ENCODE peak calls at places on chromosome 22, in six cellular contexts. F, Z, P, S, U and D are unnamed samples.

GRCh38 chr22:23762866-23763578 is at the start of gene C22orf15:
- DNase-seq in F (peak; percentile 85), Z (no peak), P (no peak), S (peak; percentile 27), U (no peak), D (peak; percentile 46)

GRCh38 chr22:49176956-49177355 is 650.7 kb downstream of the BRD1 start:
- DNase-seq in F (no peak), Z (no peak), P (no peak), S (no peak), U (no peak), D (no peak)

GRCh38 chr22:42202669-42203068 is 67.8 kb downstream of the TCF20 start:
- DNase-seq in F (peak; percentile 38), Z (no peak), P (no peak), S (peak; percentile 55), U (no peak), D (no peak)

GRCh38 chr22:37060801-37061610 is 9.5 kb downstream of the KCTD17 start:
- DNase-seq in F (no peak), Z (no peak), P (no peak), S (no peak), U (no peak), D (no peak)

GRCh38 chr22:23803001-23803819 is 16.4 kb downstream of the SMARCB1 start:
- DNase-seq in F (no peak), Z (no peak), P (no peak), S (no peak), U (no peak), D (no peak)

GRCh38 chr22:31302021-31302420 is 9.7 kb upstream of the PIK3IP1 start:
- DNase-seq in F (no peak), Z (no peak), P (no peak), S (no peak), U (no peak), D (no peak)

GRCh38 chr22:25492950-25493790 is 71.3 kb upstream of the GRK3 start:
- DNase-seq in F (no peak), Z (no peak), P (no peak), S (no peak), U (no peak), D (no peak)

GRCh38 chr22:42928969-42929837 is 72.1 kb upstream of the ARFGAP3 start:
- DNase-seq in F (no peak), Z (no peak), P (no peak), S (no peak), U (no peak), D (no peak)

GRCh38 chr22:37545703-37546435 is 14.4 kb upstream of the CDC42EP1 start:
- DNase-seq in F (peak; percentile 99), Z (peak; percentile 95), P (no peak), S (no peak), U (no peak), D (peak; percentile 87)

GRCh38 chr22:47696776-47697175 is 934.3 kb downstream of the TBC1D22A start:
- DNase-seq in F (no peak), Z (no peak), P (no peak), S (no peak), U (no peak), D (no peak)

GRCh38 chr22:37179126-37179470 is 8.9 kb downstream of the C1QTNF6 start:
- DNase-seq in F (no peak), Z (no peak), P (no peak), S (no peak), U (no peak), D (no peak)

GRCh38 chr22:17199131-17199731 is 20.0 kb downstream of the ADA2 start:
- DNase-seq in F (peak; percentile 78), Z (peak; percentile 80), P (no peak), S (no peak), U (no peak), D (no peak)

GRCh38 chr22:19466126-19466716 is 12.8 kb downstream of the UFD1 start:
- DNase-seq in F (no peak), Z (no peak), P (no peak), S (no peak), U (no peak), D (no peak)

GRCh38 chr22:19517171-19517500 is 7.1 kb downstream of the CLDN5 start:
- DNase-seq in F (no peak), Z (no peak), P (no peak), S (no peak), U (no peak), D (no peak)

GRCh38 chr22:32804036-32804435 is 2.5 kb downstream of the TIMP3 start:
- DNase-seq in F (peak; percentile 81), Z (no peak), P (no peak), S (no peak), U (no peak), D (peak; percentile 28)

GRCh38 chr22:38135133-38135706 is 24.7 kb upstream of the BAIAP2L2 start:
- DNase-seq in F (peak; percentile 94), Z (no peak), P (no peak), S (no peak), U (no peak), D (peak; percentile 80)

GRCh38 chr22:39800790-39801540 is 92.6 kb downstream of the ENTHD1 start:
- DNase-seq in F (no peak), Z (no peak), P (no peak), S (no peak), U (no peak), D (no peak)

GRCh38 chr22:20788627-20789344 is 14.9 kb downstream of the SERPIND1 start:
- DNase-seq in F (no peak), Z (no peak), P (no peak), S (no peak), U (no peak), D (no peak)

GRCh38 chr22:47019012-47019790 is 256.8 kb downstream of the TBC1D22A start:
- DNase-seq in F (no peak), Z (no peak), P (no peak), S (no peak), U (no peak), D (no peak)

GRCh38 chr22:43643362-43643761 is 168.7 kb downstream of the EFCAB6 start:
- DNase-seq in F (no peak), Z (no peak), P (no peak), S (no peak), U (no peak), D (no peak)

GRCh38 chr22:43891360-43892182 is at the start of gene PNPLA5:
- DNase-seq in F (no peak), Z (no peak), P (no peak), S (no peak), U (no peak), D (no peak)

GRCh38 chr22:44225812-44226211 is 45.1 kb downstream of the PARVG start:
- DNase-seq in F (no peak), Z (no peak), P (no peak), S (no peak), U (no peak), D (no peak)

GRCh38 chr22:25542231-25542630 is 22.2 kb upstream of the GRK3 start:
- DNase-seq in F (peak; percentile 49), Z (no peak), P (no peak), S (no peak), U (no peak), D (no peak)

GRCh38 chr22:41914611-41915034 is 251 bp downstream of the SHISA8 start:
- DNase-seq in F (no peak), Z (no peak), P (peak; percentile 45), S (no peak), U (no peak), D (no peak)

GRCh38 chr22:48491451-48491941 is 1336.2 kb downstream of the BRD1 start:
- DNase-seq in F (no peak), Z (no peak), P (no peak), S (no peak), U (no peak), D (no peak)

GRCh38 chr22:17792854-17793434 is 18.7 kb upstream of the BID start:
- DNase-seq in F (no peak), Z (no peak), P (no peak), S (no peak), U (no peak), D (no peak)

GRCh38 chr22:38843716-38844660 is at the start of gene NPTXR:
- DNase-seq in F (peak; percentile 56), Z (no peak), P (peak; percentile 81), S (peak; percentile 64), U (peak; percentile 27), D (no peak)

GRCh38 chr22:37880668-37881440 is 25.2 kb upstream of the MICALL1 start:
- DNase-seq in F (peak; percentile 65), Z (no peak), P (no peak), S (no peak), U (no peak), D (no peak)

GRCh38 chr22:44957267-44957905 is 52.4 kb downstream of the PHF21B start:
- DNase-seq in F (no peak), Z (no peak), P (peak; percentile 31), S (no peak), U (no peak), D (no peak)

GRCh38 chr22:47623740-47624103 is 861.3 kb downstream of the TBC1D22A start:
- DNase-seq in F (no peak), Z (no peak), P (no peak), S (no peak), U (no peak), D (no peak)

GRCh38 chr22:24089951-24090350 is 78.8 kb downstream of the CABIN1 start:
- DNase-seq in F (no peak), Z (no peak), P (no peak), S (peak; percentile 11), U (no peak), D (no peak)

GRCh38 chr22:29870574-29870973 is 12.4 kb upstream of the MTMR3 start:
- DNase-seq in F (peak; percentile 32), Z (no peak), P (no peak), S (no peak), U (no peak), D (no peak)

GRCh38 chr22:46087816-46088277 is 62.5 kb upstream of the PPARA start:
- DNase-seq in F (peak; percentile 94), Z (peak; percentile 93), P (no peak), S (no peak), U (no peak), D (no peak)

GRCh38 chr22:50274311-50274710 is 4.1 kb upstream of the MAPK11 start:
- DNase-seq in F (peak; percentile 63), Z (peak; percentile 57), P (peak; percentile 63), S (peak; percentile 40), U (no peak), D (no peak)

GRCh38 chr22:19843107-19843856 is 11.4 kb downstream of the GNB1L start:
- DNase-seq in F (no peak), Z (no peak), P (no peak), S (no peak), U (no peak), D (no peak)

GRCh38 chr22:31344369-31345330 is 1.5 kb downstream of the PATZ1 start:
- DNase-seq in F (peak; percentile 58), Z (peak; percentile 19), P (no peak), S (peak; percentile 54), U (peak; percentile 65), D (no peak)

GRCh38 chr22:50102946-50103345 is 13.1 kb downstream of the MOV10L1 start:
- DNase-seq in F (peak; percentile 11), Z (no peak), P (peak; percentile 16), S (no peak), U (no peak), D (no peak)